ENCODE peak calls at places on chromosomes 5 and 9, in four cellular contexts. U, Z, I and Q are unnamed samples.

GRCh38 chr5:127660048-127660733 is 11.3 kb downstream of the CTXN3 start:
- DNase-seq in I (no peak), Z (no peak), U (no peak), Q (no peak)

GRCh38 chr5:62354028-62354874 is 48.2 kb downstream of the KIF2A start:
- DNase-seq in Z (peak; percentile 67), U (no peak), I (peak; percentile 35), Q (no peak)

GRCh38 chr9:122186301-122186700 is 26.6 kb downstream of the MORN5 start:
- DNase-seq in Z (no peak), U (no peak), I (no peak), Q (no peak)

GRCh38 chr9:27365977-27366376 is 69.0 kb upstream of the EQTN start:
- DNase-seq in Z (no peak), U (no peak), I (peak; percentile 74), Q (no peak)

GRCh38 chr9:129712595-129713524 is 40.0 kb downstream of the PTGES start:
- DNase-seq in Z (no peak), U (no peak), I (no peak), Q (no peak)

GRCh38 chr5:6049662-6050061 is 328.7 kb downstream of the MED10 start:
- DNase-seq in Z (no peak), I (no peak), U (no peak), Q (no peak)

GRCh38 chr9:91285729-91286353 is 75.9 kb downstream of the AUH start:
- DNase-seq in Z (peak; percentile 32), U (no peak), I (no peak), Q (no peak)

GRCh38 chr9:17665450-17665849 is 86.6 kb downstream of the SH3GL2 start:
- DNase-seq in U (no peak), I (no peak), Z (no peak), Q (no peak)

GRCh38 chr5:134553816-134554215 is 28.3 kb downstream of the JADE2 start:
- DNase-seq in I (no peak), Z (no peak), U (no peak), Q (no peak)

GRCh38 chr5:157273131-157273556 is 7.2 kb downstream of the CYFIP2 start:
- DNase-seq in I (peak; percentile 61), U (no peak), Z (no peak), Q (no peak)

GRCh38 chr9:14924821-14925220 is 14.6 kb upstream of the FREM1 start:
- DNase-seq in I (no peak), Z (peak; percentile 36), U (no peak), Q (no peak)

GRCh38 chr9:116546711-116547581 is 140.2 kb upstream of the TRIM32 start:
- DNase-seq in I (no peak), U (no peak), Z (peak; percentile 59), Q (no peak)

GRCh38 chr9:86946712-86947145 is 577 bp downstream of the GAS1 start:
- DNase-seq in U (peak; percentile 61), Z (no peak), I (no peak), Q (no peak)

GRCh38 chr9:124618476-124618875 is 111.3 kb upstream of the NR5A1 start:
- DNase-seq in I (no peak), U (no peak), Z (no peak), Q (no peak)

GRCh38 chr5:170971-171800 is 20.1 kb upstream of the LRRC14B start:
- DNase-seq in Z (no peak), U (no peak), I (no peak), Q (no peak)

GRCh38 chr9:98085955-98086354 is 29.4 kb downstream of the NANS start:
- DNase-seq in Z (peak; percentile 42), I (no peak), U (no peak), Q (no peak)

GRCh38 chr5:68053202-68053601 is 162.4 kb upstream of the PIK3R1 start:
- DNase-seq in U (no peak), I (no peak), Z (peak; percentile 34), Q (no peak)

GRCh38 chr9:76901801-76902200 is 4.1 kb downstream of the PRUNE2 start:
- DNase-seq in I (no peak), U (no peak), Z (no peak), Q (no peak)

GRCh38 chr5:61047346-61047745 is 102.3 kb downstream of the NDUFAF2 start:
- DNase-seq in U (no peak), Z (no peak), I (no peak), Q (no peak)

GRCh38 chr9:136996361-136997281 is at the start of gene CLIC3:
- DNase-seq in Z (peak; percentile 16), I (no peak), U (no peak), Q (no peak)

GRCh38 chr9:14415947-14416346 is 102.0 kb upstream of the NFIB start:
- DNase-seq in I (no peak), U (no peak), Z (peak; percentile 43), Q (no peak)

GRCh38 chr5:150339165-150339564 is 18.3 kb upstream of the TCOF1 start:
- DNase-seq in Z (no peak), I (no peak), U (no peak), Q (no peak)

GRCh38 chr9:118000581-118000980 is 296.4 kb downstream of the TLR4 start:
- DNase-seq in I (no peak), U (no peak), Z (no peak), Q (no peak)

GRCh38 chr5:169651526-169651925 is 14.5 kb downstream of the DOCK2 start:
- DNase-seq in Z (no peak), I (no peak), U (no peak), Q (no peak)

DNA sequence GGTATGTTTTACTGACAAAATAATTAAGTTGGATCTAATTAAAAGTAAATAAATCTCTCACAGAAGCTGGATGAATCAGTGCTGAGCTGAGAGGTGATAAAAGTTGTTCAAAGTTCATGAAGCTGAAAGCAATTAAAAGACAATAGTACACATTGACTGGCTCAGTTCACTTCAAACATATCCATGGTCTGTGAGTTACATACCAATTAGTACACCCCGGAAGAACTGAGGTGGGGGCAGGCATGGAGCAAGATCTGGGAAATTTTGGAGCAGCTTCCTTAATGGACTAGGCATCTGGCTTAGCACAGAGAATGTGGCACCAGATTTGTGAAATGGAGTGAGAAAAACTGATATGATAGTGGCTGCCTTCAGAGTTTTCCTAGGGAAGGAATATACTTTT is 152.7 kb downstream of the ATP10B start:
- DNase-seq in Z (no peak), I (no peak), U (no peak), Q (no peak)
- H3K36me3 ChIP-seq in Z (no peaks in the 10 kb centered on the region), I (no peaks in the 10 kb centered on the region), U (no peaks in the 10 kb centered on the region), Q (no peaks in the 10 kb centered on the region)

DNA sequence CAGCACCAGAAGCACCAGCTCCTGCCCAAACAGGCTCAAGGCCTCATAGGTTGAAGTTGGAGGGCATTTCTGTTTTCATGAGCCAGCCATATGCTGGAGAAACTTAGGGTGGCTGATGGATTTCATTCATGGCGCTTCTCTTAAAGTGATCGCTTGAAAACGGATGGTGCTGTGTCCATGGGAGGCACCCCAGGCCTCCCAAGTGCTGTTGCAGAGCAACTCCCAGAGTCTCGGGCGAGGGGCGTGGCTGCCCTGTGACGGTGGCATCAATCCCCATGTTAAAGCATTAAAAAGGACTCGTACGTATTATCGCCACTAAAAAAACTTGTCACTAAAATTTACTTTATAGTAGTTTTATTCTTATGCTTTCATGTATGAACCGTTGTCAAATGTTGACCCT is 128.3 kb downstream of the MRPL36 start:
- DNase-seq in Z (no peak), U (no peak), I (no peak), Q (no peak)
- H3K36me3 ChIP-seq in Z (no peaks in the 10 kb centered on the region), U (no peaks in the 10 kb centered on the region), I (no peaks in the 10 kb centered on the region), Q (no peaks in the 10 kb centered on the region)

DNA sequence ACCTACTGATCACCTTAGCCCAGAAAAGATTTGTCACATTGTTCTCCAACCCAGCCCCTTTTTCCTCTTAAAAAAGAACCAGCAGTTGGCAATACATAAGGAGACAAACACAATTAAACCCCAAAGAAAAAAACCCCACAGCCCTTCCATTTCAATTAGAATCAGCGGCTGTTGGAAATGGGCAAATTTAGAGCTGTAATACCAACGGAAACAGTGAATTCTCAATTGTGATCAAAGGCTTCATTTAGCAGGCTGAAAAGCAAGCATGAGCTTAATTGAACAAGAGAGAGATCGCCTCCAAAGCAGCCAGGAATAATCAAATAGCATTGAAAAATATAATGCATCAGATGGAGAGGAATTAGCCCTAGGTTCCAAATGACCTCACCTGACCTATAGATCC is 153.5 kb downstream of the FAM114A2 start:
- DNase-seq in I (no peak), U (no peak), Z (no peak), Q (no peak)
- H3K36me3 ChIP-seq in I (no peaks in the 10 kb centered on the region), U (no peaks in the 10 kb centered on the region), Z (no peaks in the 10 kb centered on the region), Q (no peaks in the 10 kb centered on the region)

DNA sequence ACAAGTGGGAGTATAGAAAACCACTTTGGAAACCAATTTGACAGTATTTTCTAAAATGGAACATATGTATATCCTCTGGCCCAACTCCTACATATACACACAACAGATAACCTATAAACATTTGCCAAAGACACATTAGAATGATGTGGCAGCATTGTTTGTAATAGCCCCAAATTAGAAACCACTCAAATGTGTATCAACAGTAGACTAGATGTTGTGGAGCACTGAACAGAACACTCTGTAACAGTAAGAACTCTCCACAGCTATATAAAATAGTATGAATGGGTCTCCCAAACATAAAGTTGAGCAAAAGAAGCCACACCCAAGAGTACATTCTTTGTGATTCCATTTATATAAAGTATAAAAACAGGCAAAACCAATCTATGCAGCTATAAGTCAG is 6.1 kb downstream of the ZNF622 start:
- DNase-seq in Z (no peak), I (no peak), U (no peak), Q (no peak)
- H3K36me3 ChIP-seq in Z (peaks cover 14% of the 10 kb centered on the region), I (peaks cover 10% of the 10 kb centered on the region), U (no peaks in the 10 kb centered on the region), Q (peaks cover 63% of the 10 kb centered on the region)